ENCODE peak calls at places on chromosomes 2 and 18, in six cellular contexts. Q is AG04450, V is Karpas-422, Z is A549, T is aorta, O is H9. K is an unnamed sample. For H3K9me3, the result is how much of the 10 kb centered on the place peaks cover.

GRCh38 chr2:208793434-208793833 is 386.8 kb downstream of the PTH2R start:
- DNase-seq in Q (no peak), O (no peak), T (no peak), V (no peak), Z (no peak), K (no peak)

GRCh38 chr2:59025157-59025757 is 784.1 kb upstream of the FANCL start:
- DNase-seq in V (peak), Q (no peak), Z (no peak), O (peak), T (no peak), K (peak)

GRCh38 chr18:46096651-46097300 is 1.3 kb downstream of the ATP5F1A start:
- DNase-seq in Q (no peak), Z (no peak), V (no peak), O (no peak), T (no peak), K (no peak)

GRCh38 chr2:225192869-225193268 is 150.6 kb upstream of the DOCK10 start:
- DNase-seq in Z (no peak), V (no peak), O (no peak), Q (no peak), T (no peak), K (no peak)

GRCh38 chr2:37587817-37588216 is 83.6 kb downstream of the CDC42EP3 start:
- DNase-seq in V (no peak), T (no peak), Z (no peak), O (no peak), Q (no peak), K (no peak)

GRCh38 chr2:157672129-157672528 is 43.5 kb upstream of the ACVR1C start:
- DNase-seq in Q (no peak), V (no peak), O (no peak), Z (no peak), T (no peak), K (no peak)

GRCh38 chr2:241003369-241003768 is 5.0 kb downstream of the SNED1 start:
- DNase-seq in Z (no peak), Q (no peak), T (no peak), V (no peak), O (no peak), K (no peak)

GRCh38 chr2:204900910-204901309 is 355.6 kb downstream of the PARD3B start:
- DNase-seq in T (peak), O (no peak), Q (no peak), V (no peak), Z (no peak), K (no peak)

GRCh38 chr2:134466141-134466540 is 212.3 kb downstream of the MGAT5 start:
- DNase-seq in V (peak), Q (no peak), O (peak), Z (no peak), T (no peak), K (no peak)

GRCh38 chr2:231883468-231883881 is 42.7 kb downstream of the NPPC start:
- DNase-seq in O (no peak), V (no peak), T (no peak), Q (no peak), Z (no peak), K (peak)

GRCh38 chr18:37714621-37715020 is 149.0 kb upstream of the CELF4 start:
- DNase-seq in O (no peak), Z (no peak), Q (no peak), T (no peak), V (no peak), K (no peak)

GRCh38 chr2:186455613-186456012 is 30.4 kb upstream of the ZC3H15 start:
- DNase-seq in O (no peak), T (no peak), Q (no peak), V (no peak), Z (no peak), K (no peak)

GRCh38 chr2:63055510-63056308 is 5.1 kb downstream of the OTX1 start:
- DNase-seq in T (no peak), Q (no peak), O (peak), Z (no peak), V (no peak), K (no peak)

GRCh38 chr2:212328712-212329496 is 209.7 kb downstream of the ERBB4 start:
- DNase-seq in Z (no peak), T (no peak), O (no peak), Q (no peak), V (no peak), K (no peak)

GRCh38 chr2:43826305-43827250 is 12.1 kb downstream of the ABCG5 start:
- DNase-seq in O (no peak), V (no peak), Z (no peak), Q (no peak), T (no peak), K (no peak)

GRCh38 chr18:80104364-80104779 is 4.7 kb upstream of the ADNP2 start:
- DNase-seq in Q (no peak), V (no peak), Z (no peak), O (peak), T (no peak), K (no peak)

GRCh38 chr2:64277101-64277849 is 133.1 kb upstream of the PELI1 start:
- DNase-seq in Q (no peak), O (peak), V (no peak), Z (no peak), T (no peak), K (no peak)

GRCh38 chr2:128316777-128317185 is 1.9 kb downstream of the HS6ST1 start:
- DNase-seq in Q (no peak), O (no peak), Z (no peak), V (no peak), T (no peak), K (no peak)

GRCh38 chr2:96116424-96116878 is at the start of gene ADRA2B:
- DNase-seq in V (peak), O (peak), T (peak), Q (no peak), Z (peak), K (no peak)

GRCh38 chr2:75853441-75853840 is 142.7 kb upstream of the GCFC2 start:
- DNase-seq in O (no peak), Z (no peak), T (no peak), V (no peak), Q (no peak), K (no peak)

GRCh38 chr18:56461151-56461550 is 177.2 kb downstream of the TXNL1 start:
- DNase-seq in Q (no peak), Z (no peak), T (no peak), O (no peak), V (no peak), K (no peak)

GRCh38 chr2:24009680-24010476 is at the start of gene MFSD2B:
- DNase-seq in Z (no peak), O (no peak), Q (no peak), T (no peak), V (no peak), K (no peak)

GRCh38 chr18:45723921-45724320 is at the start of gene SLC14A1:
- DNase-seq in Z (no peak), Q (no peak), V (no peak), T (no peak), O (no peak), K (no peak)

GRCh38 chr18:67730884-67731283 is 214.4 kb upstream of the DSEL start:
- DNase-seq in V (no peak), T (no peak), O (no peak), Q (peak), Z (peak), K (no peak)

GRCh38 chr2:72581560-72582181 is 244.2 kb downstream of the EXOC6B start:
- DNase-seq in V (no peak), Z (no peak), O (peak), T (no peak), Q (no peak), K (no peak)

GRCh38 chr18:44181951-44182350 is 498.7 kb upstream of the SETBP1 start:
- DNase-seq in V (no peak), T (no peak), O (no peak), Z (no peak), Q (no peak), K (no peak)

GRCh38 chr2:73716518-73717250 is 20.5 kb downstream of the TPRKB start:
- DNase-seq in Q (peak), T (peak), Z (no peak), V (no peak), O (no peak), K (no peak)

GRCh38 chr2:163264376-163264775 is 425.8 kb upstream of the KCNH7 start:
- DNase-seq in Q (no peak), V (no peak), Z (no peak), O (no peak), T (no peak), K (no peak)

GRCh38 chr2:29009711-29010677 is 28.9 kb downstream of the TOGARAM2 start:
- DNase-seq in Q (no peak), Z (no peak), T (no peak), V (no peak), O (no peak), K (no peak)

GRCh38 chr2:20129320-20130274 is 78.2 kb upstream of the LAPTM4A start:
- DNase-seq in T (no peak), Q (no peak), O (no peak), V (no peak), Z (no peak), K (no peak)

GRCh38 chr2:198304859-198305258 is 500.5 kb downstream of the PLCL1 start:
- DNase-seq in T (no peak), Z (no peak), O (no peak), Q (no peak), V (no peak), K (no peak)

GRCh38 chr2:37337636-37338280 is 6.7 kb upstream of the QPCT start:
- DNase-seq in O (no peak), Q (no peak), V (no peak), T (no peak), Z (no peak), K (peak)

GRCh38 chr2:38465789-38466127 is 88.7 kb upstream of the ATL2 start:
- DNase-seq in O (peak), T (no peak), Q (no peak), V (peak), Z (peak), K (no peak)

GRCh38 chr2:7868836-7869235 is 813.0 kb upstream of the ID2 start:
- DNase-seq in T (no peak), O (no peak), Q (no peak), V (no peak), Z (no peak), K (no peak)

GRCh38 chr2:239611222-239611795 is 210.5 kb upstream of the HDAC4 start:
- DNase-seq in V (no peak), T (no peak), Z (no peak), Q (no peak), O (no peak), K (no peak)

GRCh38 chr18:36993068-36993467 is 164.1 kb downstream of the KIAA1328 start:
- DNase-seq in Q (no peak), Z (no peak), T (no peak), O (no peak), V (no peak), K (no peak)

GRCh38 chr2:100643459-100643858 is 80.7 kb downstream of the PDCL3 start:
- DNase-seq in O (no peak), V (no peak), T (no peak), Q (no peak), Z (no peak), K (no peak)

DNA sequence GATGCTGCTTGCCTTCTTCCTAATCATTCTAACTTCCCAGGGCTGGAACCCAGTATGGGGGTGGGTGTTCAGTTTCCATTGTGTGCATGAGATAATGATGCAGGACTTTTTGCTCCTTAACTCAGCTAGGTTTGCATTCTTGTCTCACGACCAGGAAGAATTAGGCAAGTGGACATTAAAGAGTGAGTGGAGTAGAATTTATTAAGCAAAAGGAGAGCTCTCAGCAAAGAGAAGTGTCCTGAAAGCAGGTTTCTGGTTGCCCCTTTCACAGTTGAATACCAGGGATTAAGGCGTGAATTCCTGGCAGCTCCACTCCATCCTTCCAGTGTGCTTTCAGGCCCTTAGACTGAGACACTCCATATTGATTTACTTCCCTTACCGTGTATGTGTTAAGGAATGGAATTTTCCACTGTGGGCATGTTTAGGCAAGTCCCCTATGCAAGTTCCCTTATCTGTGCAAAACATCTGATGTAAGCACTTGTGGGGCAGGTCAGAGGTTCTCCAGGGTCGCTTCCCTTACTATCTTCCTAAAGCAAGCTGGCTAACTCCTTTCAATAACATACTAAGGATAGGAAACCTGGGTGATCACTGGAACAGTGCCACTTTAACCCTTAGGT is 126.5 kb downstream of the GPR39 start:
- DNase-seq in Q (no peak), T (no peak), V (no peak), O (no peak), Z (no peak), K (no peak)
- H3K9me3 ChIP-seq in Q (under half), T (under half), V (under half), O (under half), Z (under half), K (under half)

GRCh38 chr2:237488901-237489860 is 2.1 kb downstream of the MLPH start:
- DNase-seq in T (no peak), Q (no peak), Z (peak), V (no peak), O (no peak), K (no peak)
- H3K9me3 ChIP-seq in T (under half), Q (under half), Z (under half), V (under half), O (under half), K (under half)

DNA sequence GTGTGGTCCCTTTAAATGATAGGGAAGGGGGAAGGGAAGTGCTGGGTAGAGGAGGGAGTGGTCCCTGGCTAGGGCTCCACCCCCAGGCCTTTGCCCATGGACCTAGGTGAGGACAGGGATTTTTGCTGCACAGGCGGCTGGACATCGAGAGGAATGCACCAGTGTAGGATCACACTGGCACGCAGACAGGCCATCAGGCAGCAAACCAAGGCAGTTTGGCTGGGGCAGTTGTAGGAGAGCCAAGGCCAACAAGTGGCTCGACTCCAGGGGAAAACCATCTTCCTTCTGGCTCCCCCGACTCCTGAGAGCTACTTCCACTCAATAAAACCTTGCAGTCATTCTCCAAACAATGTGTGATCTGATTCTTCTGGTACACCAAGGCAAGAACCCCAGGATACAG is 402.0 kb upstream of the LRRTM1 start:
- DNase-seq in Z (no peak), T (no peak), Q (no peak), V (no peak), O (no peak), K (no peak)
- H3K9me3 ChIP-seq in Z (under half), T (under half), Q (under half), V (under half), O (under half), K (under half)

DNA sequence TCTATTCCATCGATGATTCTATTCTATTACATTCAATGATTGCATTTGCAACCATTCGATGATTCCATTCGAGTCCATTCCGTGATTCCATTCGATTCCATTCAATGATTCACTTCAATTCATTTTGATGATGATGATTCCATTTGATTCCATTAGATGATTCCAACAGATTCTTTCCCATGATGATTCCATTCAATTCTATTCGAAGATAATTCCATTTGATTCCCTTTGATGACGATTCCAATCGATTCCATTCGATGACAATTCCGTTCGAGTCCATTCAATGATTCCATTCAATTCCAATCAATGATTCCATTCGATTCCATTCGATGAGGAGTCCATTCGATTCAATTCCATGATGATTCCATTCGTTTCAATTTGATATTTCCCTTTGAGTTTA is 1088.8 kb downstream of the RPIA start:
- DNase-seq in O (no peak), Z (no peak), Q (no peak), V (no peak), T (no peak), K (no peak)
- H3K9me3 ChIP-seq in O (half or more), Z (under half), Q (under half), V (half or more), T (under half), K (under half)

GRCh38 chr2:6846540-6846939 is 19.2 kb downstream of the CMPK2 start:
- DNase-seq in V (no peak), Q (no peak), T (no peak), Z (no peak), O (no peak), K (no peak)
- H3K9me3 ChIP-seq in V (under half), Q (under half), T (under half), Z (under half), O (half or more), K (under half)